ENCODE peak calls at places on chromosomes 2 and 18, in four cellular contexts. X is bronchial epithelial cell, K is cardiac fibroblast, U is lower lobe of right lung. V is an unnamed sample.

GRCh38 chr18:40851014-40851429 is 1104.0 kb upstream of the PIK3C3 start:
- DNase-seq in K (peak), U (no peak), X (peak), V (peak)

GRCh38 chr2:133801956-133802355 is 233.7 kb upstream of the NCKAP5 start:
- DNase-seq in K (no peak), X (no peak), U (no peak), V (no peak)

GRCh38 chr2:127609818-127610217 is 36.1 kb upstream of the GPR17 start:
- DNase-seq in X (no peak), U (no peak), K (no peak), V (no peak)

GRCh38 chr2:149050188-149050587 is 11.7 kb downstream of the LYPD6B start:
- DNase-seq in U (no peak), X (no peak), K (peak), V (peak)

GRCh38 chr2:424306-425172 is 136.6 kb upstream of the ALKAL2 start:
- DNase-seq in K (peak), U (no peak), X (peak), V (no peak)

GRCh38 chr2:144832048-144832447 is 312.1 kb upstream of the ZEB2 start:
- DNase-seq in U (no peak), K (no peak), X (no peak), V (no peak)

GRCh38 chr18:3246636-3247242 is 862 bp upstream of the MYL12A start:
- DNase-seq in X (no peak), U (peak), K (peak), V (peak)

GRCh38 chr2:154623819-154624218 is 74.7 kb upstream of the KCNJ3 start:
- DNase-seq in K (peak), U (no peak), X (peak), V (peak)

GRCh38 chr2:192604295-192604694 is 409.6 kb upstream of the TMEFF2 start:
- DNase-seq in X (peak), U (no peak), K (no peak), V (no peak)

GRCh38 chr2:238081150-238081549 is 19.0 kb upstream of the ESPNL start:
- DNase-seq in U (no peak), K (no peak), X (no peak), V (no peak)

GRCh38 chr2:231696004-231696367 is 12.3 kb upstream of the PTMA start:
- DNase-seq in X (no peak), U (no peak), K (no peak), V (no peak)

GRCh38 chr2:109721626-109722025 is 72.5 kb upstream of the RGPD5 start:
- DNase-seq in K (no peak), X (no peak), U (no peak), V (no peak)

GRCh38 chr2:168054657-168055056 is 192.7 kb downstream of the STK39 start:
- DNase-seq in X (no peak), K (no peak), U (no peak), V (no peak)

GRCh38 chr2:59680863-59681262 is 872.6 kb downstream of the BCL11A start:
- DNase-seq in U (no peak), X (no peak), K (no peak), V (no peak)

GRCh38 chr2:11248-11941 is 34.9 kb downstream of the FAM110C start:
- DNase-seq in X (peak), K (peak), U (peak), V (peak)

GRCh38 chr18:70004698-70005097 is 57.0 kb upstream of the CD226 start:
- DNase-seq in X (no peak), U (no peak), K (no peak), V (peak)

GRCh38 chr2:238924496-238925195 is 76.8 kb downstream of the TWIST2 start:
- DNase-seq in U (no peak), K (no peak), X (no peak), V (no peak)

GRCh38 chr2:170277943-170278342 is 100.0 kb downstream of the MYO3B start:
- DNase-seq in U (no peak), K (no peak), X (no peak), V (no peak)

GRCh38 chr2:14790041-14790640 is 157.6 kb downstream of the LRATD1 start:
- DNase-seq in U (no peak), X (no peak), K (no peak), V (no peak)

GRCh38 chr2:240512666-240513535 is 44.9 kb downstream of the ANKMY1 start:
- DNase-seq in K (no peak), U (no peak), X (no peak), V (no peak)

GRCh38 chr2:150690870-150691269 is 203.4 kb upstream of the RND3 start:
- DNase-seq in U (no peak), K (peak), X (peak), V (peak)

GRCh38 chr2:14255135-14255820 is 377.2 kb upstream of the LRATD1 start:
- DNase-seq in X (no peak), K (no peak), U (no peak), V (no peak)

GRCh38 chr2:8515390-8515761 is 166.5 kb upstream of the ID2 start:
- DNase-seq in K (no peak), U (no peak), X (no peak), V (no peak)

GRCh38 chr18:25875574-25875973 is 214.8 kb downstream of the SS18 start:
- DNase-seq in K (no peak), X (no peak), U (no peak), V (no peak)

GRCh38 chr2:216829533-216829932 is 30.3 kb downstream of the TNP1 start:
- DNase-seq in X (peak), K (peak), U (peak), V (peak)

GRCh38 chr2:58428553-58429284 is 187.6 kb upstream of the FANCL start:
- DNase-seq in X (no peak), U (peak), K (no peak), V (no peak)

GRCh38 chr2:169664600-169664977 is 29.6 kb downstream of the CFAP210 start:
- DNase-seq in U (no peak), K (no peak), X (no peak), V (peak)

GRCh38 chr2:105598404-105598803 is 146.3 kb upstream of the NCK2 start:
- DNase-seq in X (no peak), U (no peak), K (no peak), V (no peak)

GRCh38 chr2:68807821-68808266 is 63.4 kb downstream of the BMP10 start:
- DNase-seq in X (peak), U (peak), K (peak), V (peak)

GRCh38 chr2:85907671-85908157 is 18.9 kb upstream of the ST3GAL5 start:
- DNase-seq in K (peak), U (no peak), X (peak), V (peak)

GRCh38 chr18:12652861-12653401 is 5.0 kb downstream of the SPIRE1 start:
- DNase-seq in U (no peak), K (peak), X (no peak), V (peak)
- H3K4me3 ChIP-seq in U (no peak), K (no peak), X (no peak), V (no peak)

GRCh38 chr2:20377738-20378137 is 27.1 kb upstream of the PUM2 start:
- DNase-seq in U (no peak), X (no peak), K (no peak), V (no peak)

GRCh38 chr2:20381457-20381856 is 30.8 kb upstream of the PUM2 start:
- DNase-seq in K (peak), X (peak), U (no peak), V (peak)

GRCh38 chr2:20378341-20378740 is 27.7 kb upstream of the PUM2 start:
- DNase-seq in K (no peak), U (no peak), X (no peak), V (no peak)

GRCh38 chr2:20374919-20375318 is 24.3 kb upstream of the PUM2 start:
- DNase-seq in U (no peak), X (no peak), K (no peak), V (no peak)

GRCh38 chr2:20378891-20379519 is 28.4 kb upstream of the PUM2 start:
- DNase-seq in X (peak), K (peak), U (peak), V (peak)
- TF ChIP-seq CTCF in X (peak), K (peak), U (peak), V (peak)

DNA sequence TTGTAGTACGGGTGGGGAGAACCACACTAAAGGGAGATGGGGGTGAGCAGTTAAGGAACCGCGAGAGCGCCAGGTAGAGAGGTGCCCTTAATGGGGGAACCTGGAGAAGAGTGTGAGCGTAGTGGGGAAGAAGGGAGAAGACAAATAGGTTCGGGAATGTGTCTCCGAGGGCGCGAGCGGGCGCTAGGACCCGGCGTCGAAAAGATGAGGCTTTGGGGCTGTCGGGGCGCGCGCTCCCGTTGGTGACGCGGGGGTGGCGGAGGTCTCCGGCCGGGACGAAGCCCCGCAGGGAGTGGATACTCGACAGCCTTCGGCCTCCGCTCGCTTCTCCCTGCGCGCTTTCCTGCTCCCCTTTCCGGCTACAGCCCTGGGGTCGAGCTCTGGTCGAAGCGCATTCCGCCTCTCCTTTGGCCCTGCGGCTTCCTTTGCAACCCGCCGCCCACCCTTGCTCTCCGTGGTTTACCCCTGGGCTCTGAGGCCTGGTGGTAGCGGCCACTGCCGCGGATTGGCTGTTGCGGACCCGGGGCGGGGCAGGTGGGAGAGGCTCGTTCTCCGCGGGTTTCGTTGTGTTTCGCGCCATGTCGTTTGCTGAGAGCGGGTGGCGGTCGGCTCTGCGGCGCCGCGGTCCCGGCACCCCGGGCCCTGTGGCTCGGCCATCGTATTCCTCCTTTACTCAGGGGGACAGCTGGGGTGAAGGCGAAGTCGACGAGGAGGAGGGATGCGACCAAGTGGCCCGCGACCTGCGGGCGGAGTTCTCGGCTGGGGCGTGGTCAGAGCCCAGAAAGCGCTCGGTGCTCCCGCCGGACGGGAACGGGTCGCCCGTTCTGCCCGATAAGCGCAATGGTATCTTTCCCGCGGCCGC is at the start of gene ARL6IP6:
- DNase-seq in U (peak), K (peak), X (peak), V (peak)
- H3K4me3 ChIP-seq in U (peak), K (peak), X (peak), V (peak)

GRCh38 chr18:74579704-74580103 is 18.0 kb upstream of the ZNF407 start:
- DNase-seq in U (no peak), X (no peak), K (no peak), V (no peak)

GRCh38 chr18:74574916-74575315 is 22.8 kb upstream of the ZNF407 start:
- DNase-seq in X (no peak), K (no peak), U (no peak), V (no peak)

GRCh38 chr18:74573053-74573452 is 24.6 kb upstream of the ZNF407 start:
- DNase-seq in U (no peak), X (no peak), K (no peak), V (no peak)

GRCh38 chr18:74571895-74572680 is 25.6 kb upstream of the ZNF407 start:
- DNase-seq in K (no peak), U (no peak), X (no peak), V (no peak)

DNA sequence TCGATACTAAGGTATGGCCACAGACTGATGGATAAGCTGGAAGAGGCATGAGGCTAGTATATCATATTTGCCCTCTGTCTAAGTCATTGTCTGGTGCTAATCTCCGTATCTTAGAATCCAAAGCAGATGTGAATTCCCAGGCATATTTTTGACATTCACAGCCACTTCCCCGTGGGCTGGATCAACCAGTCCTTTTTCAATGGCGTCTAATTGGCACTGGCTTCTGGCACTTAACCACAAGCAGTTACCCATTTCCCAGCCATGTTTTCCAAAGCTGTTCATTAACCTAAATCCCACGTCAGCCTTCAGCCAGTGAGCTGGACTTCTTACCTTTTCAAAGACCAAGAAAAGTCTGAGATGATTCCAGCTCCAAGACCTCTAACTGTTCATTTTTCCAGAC is 20.7 kb upstream of the ZNF407 start:
- DNase-seq in U (no peak), X (no peak), K (no peak), V (no peak)
- TF ChIP-seq CTCF in U (no peak), X (no peak), K (no peak), V (no peak)

GRCh38 chr18:36149514-36150289 is 20.0 kb downstream of the ELP2 start:
- DNase-seq in X (no peak), U (no peak), K (no peak), V (no peak)
- H3K4me3 ChIP-seq in X (no peak), U (no peak), K (no peak), V (no peak)

GRCh38 chr2:176087330-176088047 is 3.7 kb upstream of the EVX2 start:
- DNase-seq in U (no peak), X (no peak), K (no peak), V (no peak)

GRCh38 chr2:176085120-176085788 is 1.5 kb upstream of the EVX2 start:
- DNase-seq in U (no peak), X (no peak), K (no peak), V (no peak)

GRCh38 chr2:176084629-176085119 is 912 bp upstream of the EVX2 start:
- DNase-seq in U (no peak), K (no peak), X (no peak), V (no peak)

GRCh38 chr2:176088048-176088936 is 4.2 kb upstream of the HOXD13 start:
- DNase-seq in K (peak), U (peak), X (no peak), V (peak)

DNA sequence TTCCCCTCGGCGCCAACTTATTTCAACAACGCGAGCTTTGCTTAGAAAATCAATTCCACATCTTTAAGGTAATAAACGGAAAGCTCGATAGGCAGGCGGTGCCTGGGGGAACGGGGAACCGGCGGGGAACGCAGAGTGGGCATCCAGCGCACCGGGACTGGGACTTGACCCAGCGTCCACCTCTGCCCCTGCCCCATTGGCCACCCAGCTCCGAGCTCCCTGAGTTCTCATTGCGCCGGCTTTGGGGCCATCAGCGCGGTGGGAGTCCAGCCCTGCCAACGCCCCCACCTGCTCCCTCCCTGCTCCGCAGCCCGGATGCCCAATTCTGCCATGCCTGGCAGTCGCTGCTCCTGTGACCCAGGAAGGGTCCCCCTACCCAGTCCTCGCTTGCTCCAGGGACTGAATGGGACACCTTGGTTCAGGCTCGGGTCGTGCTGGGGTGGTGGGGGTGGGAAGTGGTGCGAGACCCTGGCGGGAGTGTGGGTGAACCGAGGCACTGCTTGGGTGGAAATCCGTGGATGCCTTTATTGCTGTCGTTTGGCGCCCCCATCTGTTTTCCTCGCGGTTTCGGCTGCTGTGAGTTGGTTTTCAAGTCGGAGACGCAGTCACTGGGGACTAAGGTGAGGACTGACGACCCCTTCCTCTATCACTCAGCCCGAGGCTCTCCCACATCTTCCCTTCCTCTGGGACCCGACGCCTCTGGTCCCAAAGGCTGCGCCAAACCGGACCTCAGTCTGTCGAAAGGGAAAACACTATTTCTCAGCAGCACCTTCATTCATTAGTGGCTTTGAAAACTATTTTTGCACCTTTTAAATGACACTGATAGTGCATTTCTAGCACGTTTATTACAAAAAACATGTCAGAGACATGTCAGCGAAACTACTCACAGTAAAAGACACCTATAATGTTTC is 2.4 kb upstream of the EVX2 start:
- DNase-seq in X (no peak), U (no peak), K (peak), V (peak)
- TF ChIP-seq CTCF in X (peak), U (peak), K (peak), V (peak)

DNA sequence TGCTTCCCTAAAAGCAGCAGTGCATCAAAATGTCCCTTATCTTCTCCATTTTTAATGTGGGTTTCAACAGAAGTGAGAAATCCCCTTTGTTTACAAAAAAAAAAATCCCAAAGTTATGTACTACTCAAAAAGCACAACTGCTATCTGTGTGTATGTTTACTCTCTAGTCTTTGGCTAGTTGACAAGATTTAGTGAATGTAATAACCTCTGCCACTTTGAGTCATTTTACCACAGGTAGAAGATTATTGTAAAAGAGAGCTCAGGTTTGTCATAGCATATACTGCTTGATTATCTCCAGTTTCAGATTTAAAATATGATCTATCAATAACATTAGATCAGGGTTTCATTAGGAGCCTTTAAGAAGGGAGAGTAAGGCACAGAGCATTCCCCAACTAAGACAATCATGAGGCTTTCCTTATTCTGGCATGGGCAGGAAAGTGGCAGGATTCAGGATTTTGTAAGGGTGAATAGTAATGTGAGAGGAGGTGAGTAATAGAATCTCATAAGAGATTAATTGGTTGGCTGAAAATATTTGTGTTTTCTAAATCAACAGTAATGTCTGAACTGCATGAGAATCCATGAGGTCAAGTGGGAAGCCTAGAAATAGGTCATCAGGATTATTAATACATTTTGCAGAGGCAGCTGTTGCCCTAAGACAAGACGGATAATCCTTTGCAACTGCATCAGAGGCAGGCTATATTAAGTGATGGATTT is 1780.3 kb upstream of the LRRTM1 start:
- DNase-seq in U (no peak), X (no peak), K (no peak), V (no peak)
- H3K4me3 ChIP-seq in U (no peak), X (no peak), K (no peak), V (no peak)

DNA sequence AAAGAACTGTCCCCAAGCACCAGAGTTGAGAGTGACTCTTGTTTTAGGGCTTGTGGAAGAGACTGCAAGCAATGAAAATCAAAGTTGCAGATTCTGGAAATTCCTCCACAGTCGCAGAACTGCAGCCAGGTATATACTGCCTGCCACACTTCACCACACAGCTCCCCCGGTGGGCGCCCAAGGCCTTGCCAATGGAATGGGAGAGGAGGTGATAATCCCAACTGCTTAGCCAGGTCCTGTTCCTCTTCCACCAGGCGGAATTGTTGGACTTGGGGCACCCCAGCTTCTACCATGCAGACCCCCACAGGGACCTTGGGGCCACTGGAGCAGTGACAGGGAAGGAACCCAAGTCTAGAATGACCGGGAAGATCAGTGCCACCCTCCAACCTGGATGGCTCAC is 4.8 kb upstream of the PDIA6 start:
- DNase-seq in K (no peak), X (no peak), U (no peak), V (no peak)
- TF ChIP-seq CTCF in K (peak), X (peak), U (peak), V (peak)

GRCh38 chr2:197673606-197674005 is 1.8 kb downstream of the RFTN2 start:
- DNase-seq in X (no peak), K (no peak), U (no peak), V (no peak)

GRCh38 chr2:197675246-197675645 is at the start of gene RFTN2:
- DNase-seq in U (no peak), X (no peak), K (peak), V (peak)

GRCh38 chr2:197674060-197674459 is 1.3 kb downstream of the RFTN2 start:
- DNase-seq in U (no peak), X (no peak), K (no peak), V (no peak)

GRCh38 chr2:197675711-197676188 is 363 bp upstream of the RFTN2 start:
- DNase-seq in K (peak), X (no peak), U (no peak), V (peak)

GRCh38 chr2:197674546-197674945 is 841 bp downstream of the RFTN2 start:
- DNase-seq in K (no peak), X (no peak), U (no peak), V (peak)
- H3K4me3 ChIP-seq in K (peak), X (no peak), U (peak), V (peak)

V was measured in fibroblast of pulmonary artery.